ENCODE peak calls at places on chromosome 11, in four cellular contexts. Z, N, Q and L are unnamed samples.

GRCh38 chr11:72191961-72192381 is at the start of gene FOLR1:
- DNase-seq in Q (no peak), N (no peak), Z (no peak), L (no peak)

GRCh38 chr11:42200311-42200710 is 740.9 kb upstream of the LRRC4C start:
- DNase-seq in N (no peak), Z (no peak), Q (no peak), L (no peak)

GRCh38 chr11:96207459-96208449 is 135.2 kb downstream of the MAML2 start:
- DNase-seq in N (no peak), Z (no peak), Q (no peak), L (peak)

GRCh38 chr11:40241524-40242037 is 1217.9 kb downstream of the LRRC4C start:
- DNase-seq in N (no peak), Z (no peak), Q (no peak), L (no peak)

GRCh38 chr11:67592880-67593624 is 9.4 kb downstream of the GSTP1 start:
- DNase-seq in Z (no peak), Q (no peak), N (no peak), L (no peak)

GRCh38 chr11:82862379-82862778 is 37.9 kb downstream of the PRCP start:
- DNase-seq in Z (no peak), N (no peak), Q (no peak), L (no peak)

GRCh38 chr11:126147268-126148111 is 64.0 kb downstream of the RPUSD4 start:
- DNase-seq in N (no peak), Z (peak), Q (no peak), L (no peak)

GRCh38 chr11:44309483-44310197 is at the start of gene ALX4:
- DNase-seq in Q (peak), Z (no peak), N (no peak), L (no peak)

GRCh38 chr11:10996678-10997077 is 138.8 kb upstream of the ZBED5 start:
- DNase-seq in Q (no peak), N (no peak), Z (no peak), L (no peak)

GRCh38 chr11:121547574-121547973 is 94.8 kb upstream of the SORL1-AS1 start:
- DNase-seq in N (no peak), Q (no peak), Z (no peak), L (no peak)

GRCh38 chr11:32056445-32056844 is 34.4 kb upstream of the RCN1 start:
- DNase-seq in N (no peak), Q (no peak), Z (no peak), L (no peak)

GRCh38 chr11:64745523-64746328 is 1.8 kb upstream of the RASGRP2 start:
- DNase-seq in N (peak), Z (no peak), Q (peak), L (peak)

GRCh38 chr11:84144531-84144930 is 858.4 kb upstream of the CCDC90B start:
- DNase-seq in N (no peak), Q (no peak), Z (no peak), L (no peak)

GRCh38 chr11:2536440-2536989 is 91.7 kb downstream of the KCNQ1 start:
- DNase-seq in N (no peak), Z (no peak), Q (no peak), L (no peak)

GRCh38 chr11:127994736-127995135 is 592.6 kb downstream of the ETS1 start:
- DNase-seq in Q (no peak), N (no peak), Z (no peak), L (no peak)

GRCh38 chr11:17779861-17780594 is 45.4 kb downstream of the KCNC1 start:
- DNase-seq in Z (no peak), Q (no peak), N (no peak), L (no peak)

GRCh38 chr11:93169950-93170561 is 27.7 kb downstream of the SLC36A4 start:
- DNase-seq in Z (no peak), N (no peak), Q (peak), L (no peak)

GRCh38 chr11:68328374-68329091 is 16.1 kb downstream of the LRP5 start:
- DNase-seq in N (no peak), Z (no peak), Q (no peak), L (peak)

GRCh38 chr11:69866648-69867047 is 47.4 kb upstream of the FGF3 start:
- DNase-seq in Z (no peak), N (no peak), Q (no peak), L (no peak)

GRCh38 chr11:62599909-62600308 is 1.8 kb downstream of the MTA2 start:
- DNase-seq in Q (no peak), N (no peak), Z (no peak), L (no peak)

GRCh38 chr11:94948070-94948617 is 25.2 kb downstream of the CWC15 start:
- DNase-seq in N (no peak), Z (no peak), Q (no peak), L (no peak)

GRCh38 chr11:120172921-120173705 is 35.2 kb upstream of the TRIM29 start:
- DNase-seq in N (no peak), Q (peak), Z (no peak), L (no peak)

GRCh38 chr11:38046571-38047135 is 1448.6 kb upstream of the RAG2 start:
- DNase-seq in Z (no peak), Q (no peak), N (no peak), L (no peak)

GRCh38 chr11:22477312-22477711 is 139.1 kb downstream of the SLC17A6 start:
- DNase-seq in N (no peak), Q (no peak), Z (no peak), L (no peak)

GRCh38 chr11:69603163-69603836 is 37.7 kb upstream of the CCND1 start:
- DNase-seq in Q (no peak), Z (no peak), N (no peak), L (no peak)

GRCh38 chr11:17554487-17554886 is 7.4 kb downstream of the OTOG start:
- DNase-seq in Z (no peak), N (no peak), Q (no peak), L (no peak)